ENCODE peak calls at places on chromosome 16, in four cellular contexts. N, D, V and Y are unnamed samples.
A peak's percentile ranks its signal among the peaks of the same experiment; 100 is the strongest.

GRCh38 chr16:74462361-74462760 is 41.1 kb upstream of the CLEC18B start:
- DNase-seq in N (no peak), D (no peak), V (no peak), Y (no peak)

GRCh38 chr16:68446941-68447675 is 1.2 kb downstream of the SMPD3 start:
- DNase-seq in N (no peak), D (no peak), V (no peak), Y (no peak)

GRCh38 chr16:10039220-10040096 is 142.8 kb downstream of the GRIN2A start:
- DNase-seq in N (no peak), D (no peak), V (no peak), Y (no peak)

GRCh38 chr16:30786115-30786935 is 680 bp downstream of the ZNF629 start:
- DNase-seq in N (no peak), D (peak; percentile 87), V (no peak), Y (no peak)

GRCh38 chr16:50610331-50611262 is 62.4 kb downstream of the NKD1 start:
- DNase-seq in N (no peak), D (peak; percentile 37), V (no peak), Y (no peak)

GRCh38 chr16:20944861-20945390 is 44.4 kb downstream of the LYRM1 start:
- DNase-seq in N (no peak), D (peak; percentile 35), V (no peak), Y (no peak)

GRCh38 chr16:668519-669171 is 713 bp downstream of the RHOT2 start:
- DNase-seq in N (no peak), D (no peak), V (no peak), Y (no peak)

GRCh38 chr16:64452446-64452845 is 669.4 kb downstream of the CDH11 start:
- DNase-seq in N (no peak), D (no peak), V (no peak), Y (no peak)

GRCh38 chr16:76483510-76483909 is 206.3 kb downstream of the CNTNAP4 start:
- DNase-seq in N (no peak), D (no peak), V (no peak), Y (no peak)

GRCh38 chr16:19289805-19290490 is 4.4 kb downstream of the CLEC19A start:
- DNase-seq in N (no peak), D (no peak), V (no peak), Y (no peak)

GRCh38 chr16:14172200-14172805 is 101.2 kb downstream of the MRTFB start:
- DNase-seq in N (no peak), D (no peak), V (no peak), Y (no peak)

GRCh38 chr16:52545544-52546262 is 1.2 kb downstream of the TOX3 start:
- DNase-seq in N (no peak), D (no peak), V (no peak), Y (no peak)

GRCh38 chr16:81945665-81946064 is 65.6 kb downstream of the SDR42E1 start:
- DNase-seq in N (no peak), D (no peak), V (no peak), Y (no peak)

GRCh38 chr16:87457724-87458423 is 35.0 kb downstream of the ZCCHC14 start:
- DNase-seq in N (peak; percentile 38), D (no peak), V (peak; percentile 39), Y (peak; percentile 97)

GRCh38 chr16:6926341-6926740 is 406.3 kb upstream of the RBFOX1 start:
- DNase-seq in N (no peak), D (no peak), V (no peak), Y (no peak)

GRCh38 chr16:19071811-19072777 is 4.7 kb downstream of the COQ7 start:
- DNase-seq in N (no peak), D (peak; percentile 46), V (no peak), Y (peak; percentile 47)

GRCh38 chr16:81651758-81652718 is 127.1 kb upstream of the PLCG2 start:
- DNase-seq in N (no peak), D (peak; percentile 82), V (no peak), Y (no peak)

GRCh38 chr16:14513389-14514107 is 116.5 kb downstream of the PARN start:
- DNase-seq in N (no peak), D (no peak), V (no peak), Y (no peak)

GRCh38 chr16:6019490-6019991 is 921.9 kb upstream of the EEF2KMT start:
- DNase-seq in N (no peak), D (no peak), V (no peak), Y (no peak)

GRCh38 chr16:57600048-57600835 is 28.2 kb upstream of the ADGRG1 start:
- DNase-seq in N (no peak), D (peak; percentile 56), V (peak; percentile 59), Y (peak; percentile 47)

GRCh38 chr16:46866286-46866685 is 17.9 kb upstream of the GPT2 start:
- DNase-seq in N (no peak), D (no peak), V (no peak), Y (no peak)

GRCh38 chr16:56911771-56912541 is 20.0 kb upstream of the HERPUD1 start:
- DNase-seq in N (peak; percentile 72), D (no peak), V (no peak), Y (no peak)

GRCh38 chr16:17409894-17410293 is 60.9 kb downstream of the XYLT1 start:
- DNase-seq in N (no peak), D (no peak), V (no peak), Y (no peak)

GRCh38 chr16:87703071-87703470 is 62.7 kb downstream of the KLHDC4 start:
- DNase-seq in N (no peak), D (no peak), V (no peak), Y (no peak)

GRCh38 chr16:6643083-6643686 is 689.5 kb upstream of the RBFOX1 start:
- DNase-seq in N (peak; percentile 11), D (peak; percentile 30), V (no peak), Y (no peak)

DNA sequence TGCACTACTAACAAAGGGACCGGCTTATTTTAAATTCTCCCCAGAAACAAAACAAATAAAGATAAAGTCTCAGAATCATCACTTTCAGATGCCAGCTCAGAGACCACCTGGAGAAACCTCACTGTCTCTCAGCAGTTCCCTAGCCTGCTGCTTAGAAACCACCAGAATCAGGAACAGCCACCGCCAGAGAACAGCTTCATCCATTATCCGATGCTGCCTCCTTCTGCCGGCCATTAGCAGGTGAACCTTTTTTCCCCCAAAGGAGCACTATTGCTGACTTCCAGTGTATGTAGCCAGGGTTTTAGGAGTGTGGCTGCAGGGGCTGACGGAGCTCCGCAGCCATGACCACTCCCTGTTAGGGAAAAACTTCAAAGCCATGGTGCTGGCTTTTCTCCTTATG is 171.2 kb upstream of the DYNLRB2 start:
- DNase-seq in N (no peak), D (no peak), V (peak; percentile 36), Y (no peak)
- TF ChIP-seq EGR1 in N (no peak), D (no peak), V (no peak), Y (no peak)

GRCh38 chr16:4664538-4665418 is 28.6 kb upstream of the NUDT16L1 start:
- DNase-seq in N (no peak), D (no peak), V (no peak), Y (no peak)

GRCh38 chr16:4668313-4668960 is 24.9 kb upstream of the NUDT16L1 start:
- DNase-seq in N (no peak), D (no peak), V (no peak), Y (no peak)

GRCh38 chr16:4663756-4664465 is 29.5 kb upstream of the NUDT16L1 start:
- DNase-seq in N (no peak), D (no peak), V (no peak), Y (no peak)

GRCh38 chr16:4667203-4667983 is 26.0 kb upstream of the NUDT16L1 start:
- DNase-seq in N (no peak), D (no peak), V (no peak), Y (no peak)

DNA sequence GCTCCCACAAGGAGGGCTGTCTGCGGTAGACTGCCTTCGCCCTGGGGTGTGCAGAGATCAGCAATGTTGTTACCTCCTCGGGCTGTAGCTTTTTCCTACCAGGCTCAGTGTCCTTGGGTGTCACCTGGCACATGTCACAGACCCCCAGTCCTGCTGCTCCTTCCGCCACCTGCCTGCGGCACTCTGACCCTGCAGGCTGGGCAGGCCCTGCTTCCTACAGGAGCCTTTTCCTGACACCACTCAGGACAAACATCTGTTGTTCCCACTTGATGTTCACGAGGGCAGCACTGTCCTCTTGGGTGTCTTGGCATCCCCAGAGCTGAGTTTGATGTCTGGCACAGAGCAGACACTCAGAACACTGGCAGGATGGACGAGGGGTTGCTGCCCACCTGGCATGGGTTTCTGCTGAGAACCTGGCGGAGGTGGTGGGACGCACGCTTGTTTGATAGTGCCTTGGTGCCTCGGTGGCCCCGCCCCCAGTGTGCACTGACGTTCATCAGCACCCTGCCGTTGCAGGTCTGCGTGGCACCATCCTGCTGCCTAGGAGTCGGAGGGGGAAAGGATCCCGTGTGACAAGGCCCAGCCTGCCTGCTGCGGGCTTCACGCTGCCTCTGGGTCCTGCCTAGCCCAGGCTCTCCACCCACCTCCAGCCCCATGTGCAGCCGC is 26.7 kb upstream of the NUDT16L1 start:
- DNase-seq in N (no peak), D (no peak), V (no peak), Y (no peak)
- TF ChIP-seq YY1 in N (no peak), D (no peak), V (no peak), Y (no peak)

GRCh38 chr16:84790291-84790690 is 29.5 kb upstream of the CRISPLD2 start:
- DNase-seq in N (no peak), D (no peak), V (no peak), Y (no peak)
- TF ChIP-seq EGR1 in N (no peak), D (no peak), V (no peak), Y (no peak)

GRCh38 chr16:84597518-84598390 is 20.1 kb downstream of the COTL1 start:
- DNase-seq in N (no peak), D (no peak), V (no peak), Y (no peak)

GRCh38 chr16:84596161-84596560 is 21.7 kb downstream of the COTL1 start:
- DNase-seq in N (no peak), D (no peak), V (no peak), Y (no peak)

GRCh38 chr16:84599528-84600202 is 18.2 kb downstream of the COTL1 start:
- DNase-seq in N (no peak), D (no peak), V (peak; percentile 50), Y (no peak)

GRCh38 chr16:84596801-84597517 is 20.9 kb downstream of the COTL1 start:
- DNase-seq in N (no peak), D (no peak), V (no peak), Y (no peak)

DNA sequence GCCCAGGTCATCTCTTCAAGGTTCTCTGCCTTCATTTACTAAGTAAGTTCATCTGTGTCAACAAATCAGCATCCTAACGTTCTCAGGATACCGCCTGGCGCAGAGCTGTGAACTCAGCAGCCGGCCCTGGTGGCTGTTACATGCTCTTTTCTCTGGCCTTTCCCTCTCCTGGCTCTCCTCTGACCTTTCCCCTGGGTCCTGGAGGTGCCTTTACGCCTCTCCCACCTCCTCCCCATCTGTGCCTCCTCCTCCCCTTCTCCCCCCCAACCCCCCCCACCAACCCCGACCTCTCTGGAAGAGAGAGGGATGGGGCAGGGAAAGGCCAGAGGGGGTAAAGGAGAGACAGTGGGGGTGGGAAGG is 19.5 kb downstream of the COTL1 start:
- DNase-seq in N (no peak), D (no peak), V (no peak), Y (no peak)
- TF ChIP-seq YY1 in N (no peak), D (no peak), V (no peak), Y (no peak)

GRCh38 chr16:24681793-24682192 is 47.7 kb upstream of the TNRC6A start:
- DNase-seq in N (no peak), D (no peak), V (no peak), Y (no peak)
- TF ChIP-seq EGR1 in N (no peak), D (no peak), V (no peak), Y (no peak)

GRCh38 chr16:86455116-86455515 is 55.2 kb upstream of the FOXF1 start:
- DNase-seq in N (no peak), D (no peak), V (no peak), Y (no peak)
- TF ChIP-seq YY1 in N (no peak), D (no peak), V (no peak), Y (no peak)

GRCh38 chr16:88785106-88785924 is at the start of gene PIEZO1:
- DNase-seq in N (no peak), D (peak; percentile 84), V (no peak), Y (no peak)
- TF ChIP-seq EGR1 in N (no peak), D (no peak), V (no peak), Y (no peak)